ENCODE peak calls at places on chromosomes 2 and 18, in four cellular contexts. One of them, this sample, is unnamed.
A peak's percentile ranks its signal among the peaks of the same experiment; 100 is the strongest.

GRCh38 chr2:201057089-201057499 is 14.4 kb downstream of the HYCC2 start:
- DNase-seq in GM12878: no peak
- DNase-seq in GM23248: peak; percentile 28
- DNase-seq in cardiac muscle cell: no peak
- DNase-seq in this sample: no peak

GRCh38 chr2:64987963-64988419 is 1.2 kb upstream of the SLC1A4 start:
- DNase-seq in GM12878: peak; percentile 59
- DNase-seq in GM23248: peak; percentile 96
- DNase-seq in cardiac muscle cell: no peak
- DNase-seq in this sample: no peak

GRCh38 chr2:37201766-37202165 is 5.5 kb downstream of the CEBPZOS start:
- DNase-seq in GM12878: no peak
- DNase-seq in GM23248: no peak
- DNase-seq in cardiac muscle cell: no peak
- DNase-seq in this sample: no peak

GRCh38 chr18:48634491-48634890 is 95.7 kb downstream of the CTIF start:
- DNase-seq in GM12878: no peak
- DNase-seq in GM23248: no peak
- DNase-seq in cardiac muscle cell: no peak
- DNase-seq in this sample: no peak

GRCh38 chr2:181947273-181947672 is 38.4 kb upstream of the PPP1R1C start:
- DNase-seq in GM12878: no peak
- DNase-seq in GM23248: no peak
- DNase-seq in cardiac muscle cell: no peak
- DNase-seq in this sample: peak; percentile 68

GRCh38 chr2:70974592-70974991 is 3.8 kb upstream of the ANKRD53 start:
- DNase-seq in GM12878: no peak
- DNase-seq in GM23248: no peak
- DNase-seq in cardiac muscle cell: no peak
- DNase-seq in this sample: no peak

GRCh38 chr2:201952212-201952611 is 81.4 kb upstream of the FZD7 start:
- DNase-seq in GM12878: no peak
- DNase-seq in GM23248: no peak
- DNase-seq in cardiac muscle cell: no peak
- DNase-seq in this sample: no peak

GRCh38 chr2:12579018-12579417 is 137.7 kb upstream of the TRIB2 start:
- DNase-seq in GM12878: no peak
- DNase-seq in GM23248: no peak
- DNase-seq in cardiac muscle cell: no peak
- DNase-seq in this sample: no peak

GRCh38 chr2:191789791-191790190 is 57.1 kb downstream of the CAVIN2 start:
- DNase-seq in GM12878: no peak
- DNase-seq in GM23248: no peak
- DNase-seq in cardiac muscle cell: no peak
- DNase-seq in this sample: no peak

GRCh38 chr2:110903548-110903947 is 171.2 kb downstream of the ACOXL start:
- DNase-seq in GM12878: no peak
- DNase-seq in GM23248: peak; percentile 3
- DNase-seq in cardiac muscle cell: no peak
- DNase-seq in this sample: no peak

GRCh38 chr18:5979971-5980457 is 84.7 kb upstream of the TMEM200C start:
- DNase-seq in GM12878: peak; percentile 79
- DNase-seq in GM23248: no peak
- DNase-seq in cardiac muscle cell: peak; percentile 30
- DNase-seq in this sample: no peak

GRCh38 chr18:26656944-26657536 is 108.7 kb upstream of the KCTD1 start:
- DNase-seq in GM12878: no peak
- DNase-seq in GM23248: peak; percentile 85
- DNase-seq in cardiac muscle cell: peak; percentile 81
- DNase-seq in this sample: no peak

GRCh38 chr2:45943231-45944044 is 292.0 kb downstream of the PRKCE start:
- DNase-seq in GM12878: no peak
- DNase-seq in GM23248: no peak
- DNase-seq in cardiac muscle cell: no peak
- DNase-seq in this sample: no peak

GRCh38 chr2:233789554-233789953 is 11.4 kb downstream of the MROH2A start:
- DNase-seq in GM12878: no peak
- DNase-seq in GM23248: no peak
- DNase-seq in cardiac muscle cell: no peak
- DNase-seq in this sample: no peak

GRCh38 chr18:68714356-68714706 is 577 bp downstream of the TMX3 start:
- DNase-seq in GM12878: no peak
- DNase-seq in GM23248: no peak
- DNase-seq in cardiac muscle cell: peak; percentile 46
- DNase-seq in this sample: no peak

GRCh38 chr2:120210234-120210781 is 12.9 kb downstream of the TMEM185B start:
- DNase-seq in GM12878: no peak
- DNase-seq in GM23248: no peak
- DNase-seq in cardiac muscle cell: no peak
- DNase-seq in this sample: no peak

GRCh38 chr2:44237221-44237620 is 38.1 kb upstream of the SLC3A1 start:
- DNase-seq in GM12878: peak; percentile 26
- DNase-seq in GM23248: no peak
- DNase-seq in cardiac muscle cell: no peak
- DNase-seq in this sample: no peak

GRCh38 chr18:3773303-3773702 is 323.3 kb downstream of the TGIF1 start:
- DNase-seq in GM12878: no peak
- DNase-seq in GM23248: peak; percentile 2
- DNase-seq in cardiac muscle cell: no peak
- DNase-seq in this sample: peak; percentile 52

GRCh38 chr2:120765911-120766757 is 30.5 kb downstream of the GLI2 start:
- DNase-seq in GM12878: no peak
- DNase-seq in GM23248: peak; percentile 63
- DNase-seq in cardiac muscle cell: peak; percentile 40
- DNase-seq in this sample: no peak

GRCh38 chr2:62349788-62350187 is 153.9 kb downstream of the B3GNT2 start:
- DNase-seq in GM12878: no peak
- DNase-seq in GM23248: no peak
- DNase-seq in cardiac muscle cell: no peak
- DNase-seq in this sample: no peak

GRCh38 chr2:109275120-109276040 is 146.4 kb downstream of the SH3RF3 start:
- DNase-seq in GM12878: no peak
- DNase-seq in GM23248: no peak
- DNase-seq in cardiac muscle cell: no peak
- DNase-seq in this sample: no peak

GRCh38 chr2:191358325-191359025 is 113.3 kb downstream of the MYO1B start:
- DNase-seq in GM12878: no peak
- DNase-seq in GM23248: no peak
- DNase-seq in cardiac muscle cell: no peak
- DNase-seq in this sample: peak; percentile 15

GRCh38 chr2:209523041-209523740 is 99.3 kb downstream of the MAP2 start:
- DNase-seq in GM12878: no peak
- DNase-seq in GM23248: no peak
- DNase-seq in cardiac muscle cell: no peak
- DNase-seq in this sample: no peak

GRCh38 chr18:35060092-35060491 is 18.9 kb downstream of the MAPRE2 start:
- DNase-seq in GM12878: no peak
- DNase-seq in GM23248: no peak
- DNase-seq in cardiac muscle cell: no peak
- DNase-seq in this sample: no peak

GRCh38 chr2:78754930-78755329 is 270.6 kb upstream of the REG3G start:
- DNase-seq in GM12878: no peak
- DNase-seq in GM23248: no peak
- DNase-seq in cardiac muscle cell: no peak
- DNase-seq in this sample: no peak
- H3K4me3 ChIP-seq in GM12878: no peak overlapping the region
- H3K4me3 ChIP-seq in GM23248: no peak overlapping the region
- H3K4me3 ChIP-seq in cardiac muscle cell: no peak overlapping the region
- H3K4me3 ChIP-seq in this sample: no peak overlapping the region

DNA sequence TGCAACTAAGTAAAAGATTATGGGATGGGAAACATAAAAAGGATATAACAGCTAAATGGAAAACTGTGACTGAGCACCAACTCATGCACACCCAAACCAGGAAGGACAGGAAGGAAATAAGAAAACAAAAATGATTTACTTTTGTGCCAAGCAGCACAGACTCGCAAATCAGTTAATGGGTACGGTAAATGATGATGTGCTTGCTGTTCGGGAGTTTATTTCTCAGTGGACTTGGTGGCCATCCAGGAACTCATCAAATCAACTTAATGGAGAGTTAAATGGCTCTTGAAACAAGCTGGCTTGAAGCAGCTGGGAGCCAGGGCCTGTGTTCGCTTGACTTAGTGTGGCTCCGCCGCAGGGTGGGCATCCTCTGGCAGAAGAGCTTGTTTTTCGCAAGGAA is 36.2 kb downstream of the MTCL1 start:
- DNase-seq in GM12878: no peak
- DNase-seq in GM23248: no peak
- DNase-seq in cardiac muscle cell: no peak
- DNase-seq in this sample: no peak
- H3K9me3 ChIP-seq in GM12878: no peaks in the 10 kb centered on the region
- H3K9me3 ChIP-seq in GM23248: no peaks in the 10 kb centered on the region
- H3K9me3 ChIP-seq in cardiac muscle cell: no peaks in the 10 kb centered on the region
- H3K9me3 ChIP-seq in this sample: no peaks in the 10 kb centered on the region

GRCh38 chr2:40105593-40105992 is 326.5 kb upstream of the THUMPD2 start:
- DNase-seq in GM12878: no peak
- DNase-seq in GM23248: peak; percentile 66
- DNase-seq in cardiac muscle cell: no peak
- DNase-seq in this sample: no peak
- H3K4me3 ChIP-seq in GM12878: no peak overlapping the region
- H3K4me3 ChIP-seq in GM23248: peak overlapping the region; percentile 27
- H3K4me3 ChIP-seq in cardiac muscle cell: no peak overlapping the region
- H3K4me3 ChIP-seq in this sample: no peak overlapping the region

GRCh38 chr2:67579791-67580190 is 182.7 kb downstream of the ETAA1 start:
- DNase-seq in GM12878: no peak
- DNase-seq in GM23248: no peak
- DNase-seq in cardiac muscle cell: no peak
- DNase-seq in this sample: no peak

GRCh38 chr2:67585400-67585799 is 188.3 kb downstream of the ETAA1 start:
- DNase-seq in GM12878: no peak
- DNase-seq in GM23248: peak; percentile 45
- DNase-seq in cardiac muscle cell: no peak
- DNase-seq in this sample: no peak

GRCh38 chr2:67579207-67579606 is 182.1 kb downstream of the ETAA1 start:
- DNase-seq in GM12878: no peak
- DNase-seq in GM23248: no peak
- DNase-seq in cardiac muscle cell: no peak
- DNase-seq in this sample: no peak

GRCh38 chr2:67581751-67582150 is 184.6 kb downstream of the ETAA1 start:
- DNase-seq in GM12878: no peak
- DNase-seq in GM23248: no peak
- DNase-seq in cardiac muscle cell: no peak
- DNase-seq in this sample: no peak

DNA sequence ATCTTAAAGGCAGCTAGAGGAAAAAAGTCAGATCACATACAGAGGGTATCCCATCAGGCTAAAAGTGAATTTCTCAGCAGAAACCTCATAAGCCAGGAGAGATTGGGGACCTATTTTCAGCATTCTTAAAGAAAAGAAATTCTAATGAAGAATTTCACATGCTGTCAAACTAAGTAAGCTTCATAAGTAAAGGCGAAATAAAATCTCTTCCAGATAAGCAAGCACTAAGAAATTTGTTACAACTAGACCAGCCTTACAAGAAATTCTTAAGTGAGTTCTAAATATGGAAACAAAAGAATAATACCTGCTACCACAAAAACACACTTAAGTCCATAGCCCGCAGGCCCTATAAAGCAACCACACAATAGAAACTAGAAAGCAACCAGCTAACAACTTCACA is 186.1 kb downstream of the ETAA1 start:
- DNase-seq in GM12878: no peak
- DNase-seq in GM23248: no peak
- DNase-seq in cardiac muscle cell: no peak
- DNase-seq in this sample: no peak
- H3K9me3 ChIP-seq in GM12878: no peaks in the 10 kb centered on the region
- H3K9me3 ChIP-seq in GM23248: no peaks in the 10 kb centered on the region
- H3K9me3 ChIP-seq in cardiac muscle cell: no peaks in the 10 kb centered on the region
- H3K9me3 ChIP-seq in this sample: no peaks in the 10 kb centered on the region